ENCODE peak calls at places on chromosomes 6 and 20, in five cellular contexts. N is GM12878, H is K562, K is H1, X is HepG2. U is an unnamed sample.

GRCh38 chr6:158816329-158816728 is 2.8 kb downstream of the EZR start:
- DNase-seq in N (no peak), H (peak), K (no peak), X (no peak), U (no peak)

GRCh38 chr20:56995635-56996075 is 270.8 kb downstream of the BMP7 start:
- DNase-seq in N (no peak), H (peak), K (peak), X (peak), U (peak)

GRCh38 chr6:153668758-153669157 is 370.3 kb upstream of the OPRM1 start:
- DNase-seq in N (no peak), H (no peak), K (no peak), X (no peak), U (no peak)

GRCh38 chr6:138231399-138231886 is 13.2 kb upstream of the PBOV1 start:
- DNase-seq in N (no peak), H (no peak), K (no peak), X (peak), U (no peak)

GRCh38 chr20:33828912-33829560 is 17.9 kb downstream of the CHMP4B start:
- DNase-seq in N (no peak), H (no peak), K (no peak), X (no peak), U (no peak)

GRCh38 chr6:45933855-45934254 is 81.8 kb downstream of the CLIC5 start:
- DNase-seq in N (no peak), H (no peak), K (no peak), X (no peak), U (no peak)

GRCh38 chr6:38524436-38525145 is 115.1 kb downstream of the BTBD9 start:
- DNase-seq in N (no peak), H (no peak), K (no peak), X (no peak), U (no peak)

GRCh38 chr6:158910484-158911075 is 89.4 kb downstream of the RSPH3 start:
- DNase-seq in N (peak), H (no peak), K (no peak), X (no peak), U (peak)

GRCh38 chr20:58246346-58246745 is 17.9 kb upstream of the ANKRD60 start:
- DNase-seq in N (no peak), H (peak), K (no peak), X (peak), U (peak)

GRCh38 chr6:156617376-156617775 is 159.8 kb upstream of the ARID1B start:
- DNase-seq in N (no peak), H (peak), K (no peak), X (peak), U (no peak)

GRCh38 chr20:38126146-38126912 is 38.7 kb downstream of the TGM2 start:
- DNase-seq in N (no peak), H (peak), K (no peak), X (no peak), U (no peak)

GRCh38 chr20:53597085-53597482 is 3.4 kb upstream of the ZNF217 start:
- DNase-seq in N (no peak), H (no peak), K (peak), X (peak), U (no peak)

GRCh38 chr6:56906752-56907151 is 48.2 kb upstream of the BEND6 start:
- DNase-seq in N (no peak), H (no peak), K (no peak), X (no peak), U (no peak)

GRCh38 chr6:984031-984430 is 291.1 kb upstream of the EXOC2 start:
- DNase-seq in N (no peak), H (no peak), K (no peak), X (no peak), U (no peak)

GRCh38 chr6:100112855-100113508 is 119.0 kb upstream of the MCHR2 start:
- DNase-seq in N (no peak), H (no peak), K (no peak), X (no peak), U (no peak)

DNA sequence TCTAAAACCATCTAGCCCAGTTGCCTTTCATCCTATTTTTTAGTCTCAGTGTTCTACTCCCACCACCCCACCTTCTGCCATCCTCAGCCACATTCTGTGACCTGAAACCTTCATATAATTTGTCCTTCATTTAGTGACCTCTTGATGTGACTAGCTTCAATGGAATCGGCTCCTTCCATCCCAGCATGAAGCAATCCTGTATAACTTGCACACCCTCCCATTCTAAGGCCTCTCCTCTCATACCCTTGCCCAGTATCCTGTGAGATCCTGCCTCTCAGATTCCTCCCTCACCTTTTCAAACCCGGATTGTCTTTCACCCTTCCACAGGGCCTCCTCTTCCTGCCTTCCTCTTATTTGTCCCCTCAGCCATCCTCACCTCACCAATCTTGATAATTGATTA is 3.1 kb downstream of the ZNF76 start:
- DNase-seq in N (no peak), H (no peak), K (no peak), X (no peak), U (no peak)
- TF ChIP-seq ATF2 in N (no peak), H (no peak), K (no peak), X (no peak), U (no peak)

DNA sequence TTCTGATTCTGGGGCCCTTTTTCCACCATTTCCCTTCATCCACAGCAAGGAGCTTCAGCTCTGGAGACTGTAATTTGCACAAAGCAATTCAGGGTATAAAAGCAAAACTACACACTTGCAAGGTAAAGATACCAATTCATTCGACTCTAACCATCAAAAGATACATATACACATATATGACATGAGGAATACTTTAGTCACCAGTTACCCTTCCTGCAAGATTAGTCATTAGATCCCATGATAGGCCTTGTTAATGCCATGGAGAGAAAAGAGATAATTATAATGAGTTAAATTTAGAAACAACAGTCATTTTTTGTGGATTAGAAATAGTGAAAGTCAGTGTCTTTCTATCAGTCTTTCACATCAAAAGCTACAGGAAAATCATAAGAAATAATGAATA is 204.2 kb downstream of the KCNQ5 start:
- DNase-seq in N (no peak), H (no peak), K (no peak), X (no peak), U (no peak)
- TF ChIP-seq ATF3 in N (no peak), H (no peak), K (no peak), X (no peak), U (no peak)

GRCh38 chr6:154951400-154952200 is 43.5 kb upstream of the TIAM2 start:
- DNase-seq in N (peak), H (peak), K (no peak), X (no peak), U (no peak)

GRCh38 chr6:154956771-154957522 is 38.2 kb upstream of the TIAM2 start:
- DNase-seq in N (no peak), H (no peak), K (no peak), X (no peak), U (peak)

GRCh38 chr6:154950979-154951378 is 44.1 kb upstream of the TIAM2 start:
- DNase-seq in N (no peak), H (no peak), K (no peak), X (no peak), U (no peak)

GRCh38 chr6:154953644-154954043 is 41.5 kb upstream of the TIAM2 start:
- DNase-seq in N (no peak), H (no peak), K (no peak), X (no peak), U (no peak)

GRCh38 chr6:154954352-154954751 is 40.8 kb upstream of the TIAM2 start:
- DNase-seq in N (no peak), H (no peak), K (no peak), X (no peak), U (no peak)
- TF ChIP-seq ATF2 in N (no peak), H (no peak), K (no peak), X (no peak), U (no peak)

DNA sequence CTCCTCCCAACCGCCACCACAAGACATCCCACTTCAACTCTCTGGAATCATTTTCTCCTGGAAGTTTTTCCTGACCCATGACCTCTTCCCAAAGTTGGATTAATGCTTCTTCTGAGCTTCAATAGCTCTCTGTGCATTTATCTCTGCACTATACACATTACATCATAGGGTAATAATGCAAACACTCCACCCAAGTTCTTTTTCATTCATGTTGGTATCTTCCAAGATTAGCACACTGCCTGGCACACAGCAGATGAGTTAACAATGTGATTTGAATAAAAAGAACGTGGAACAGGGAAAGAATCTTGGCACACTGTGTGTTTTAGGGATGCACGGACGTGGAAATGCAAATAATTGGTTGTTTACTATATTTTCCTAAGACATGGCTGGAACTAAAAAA is 1.8 kb upstream of the FAM135A start:
- DNase-seq in N (no peak), H (no peak), K (no peak), X (peak), U (no peak)
- TF ChIP-seq ATF3 in N (no peak), H (no peak), K (no peak), X (no peak), U (no peak)

U was measured in WTC11.